ENCODE peak calls at places on chromosomes 16 and 17, in six cellular contexts. D is HCT116, A is mesenchymal stem cell, L is fibroblast of lung, N is HepG2, V is GM23248. U is an unnamed sample. For H3K27me3, the result is how much of the 10 kb centered on the place peaks cover.

GRCh38 chr16:12303649-12304048 is 327.1 kb downstream of the SNX29 start:
- DNase-seq in D (no peak), A (no peak), L (peak), N (no peak), V (peak), U (no peak)

GRCh38 chr16:72203401-72203800 is 31.4 kb upstream of the PMFBP1 start:
- DNase-seq in D (no peak), A (peak), L (peak), N (no peak), V (peak), U (peak)

GRCh38 chr16:971582-971905 is 760 bp upstream of the LMF1 start:
- DNase-seq in D (no peak), A (no peak), L (no peak), N (no peak), V (no peak), U (no peak)

GRCh38 chr17:10018461-10018891 is 113.4 kb upstream of the RCVRN start:
- DNase-seq in D (no peak), A (no peak), L (no peak), N (no peak), V (no peak), U (no peak)

GRCh38 chr16:23327836-23328235 is 25.7 kb downstream of the SCNN1B start:
- DNase-seq in D (no peak), A (no peak), L (no peak), N (no peak), V (no peak), U (no peak)

GRCh38 chr16:86496929-86497381 is 13.4 kb upstream of the FOXF1 start:
- DNase-seq in D (no peak), A (no peak), L (no peak), N (no peak), V (no peak), U (no peak)

GRCh38 chr16:65226077-65226476 is 104.2 kb upstream of the CDH11 start:
- DNase-seq in D (no peak), A (no peak), L (no peak), N (no peak), V (no peak), U (no peak)

GRCh38 chr17:2940352-2940751 is 123.1 kb downstream of the OR1D5 start:
- DNase-seq in D (no peak), A (no peak), L (no peak), N (no peak), V (peak), U (no peak)

GRCh38 chr16:1779741-1780676 is 2.4 kb downstream of the SPSB3 start:
- DNase-seq in D (no peak), A (no peak), L (no peak), N (no peak), V (no peak), U (no peak)

GRCh38 chr16:86457621-86458456 is 52.5 kb upstream of the FOXF1 start:
- DNase-seq in D (no peak), A (peak), L (peak), N (no peak), V (peak), U (peak)

GRCh38 chr17:51508048-51508447 is 247.7 kb downstream of the UTP18 start:
- DNase-seq in D (no peak), A (no peak), L (no peak), N (no peak), V (no peak), U (no peak)

GRCh38 chr16:49556252-49557069 is 182.9 kb downstream of the C16orf78 start:
- DNase-seq in D (peak), A (peak), L (peak), N (peak), V (peak), U (peak)

GRCh38 chr16:15736529-15736928 is 86.5 kb downstream of the NDE1 start:
- DNase-seq in D (no peak), A (no peak), L (no peak), N (no peak), V (no peak), U (no peak)

DNA sequence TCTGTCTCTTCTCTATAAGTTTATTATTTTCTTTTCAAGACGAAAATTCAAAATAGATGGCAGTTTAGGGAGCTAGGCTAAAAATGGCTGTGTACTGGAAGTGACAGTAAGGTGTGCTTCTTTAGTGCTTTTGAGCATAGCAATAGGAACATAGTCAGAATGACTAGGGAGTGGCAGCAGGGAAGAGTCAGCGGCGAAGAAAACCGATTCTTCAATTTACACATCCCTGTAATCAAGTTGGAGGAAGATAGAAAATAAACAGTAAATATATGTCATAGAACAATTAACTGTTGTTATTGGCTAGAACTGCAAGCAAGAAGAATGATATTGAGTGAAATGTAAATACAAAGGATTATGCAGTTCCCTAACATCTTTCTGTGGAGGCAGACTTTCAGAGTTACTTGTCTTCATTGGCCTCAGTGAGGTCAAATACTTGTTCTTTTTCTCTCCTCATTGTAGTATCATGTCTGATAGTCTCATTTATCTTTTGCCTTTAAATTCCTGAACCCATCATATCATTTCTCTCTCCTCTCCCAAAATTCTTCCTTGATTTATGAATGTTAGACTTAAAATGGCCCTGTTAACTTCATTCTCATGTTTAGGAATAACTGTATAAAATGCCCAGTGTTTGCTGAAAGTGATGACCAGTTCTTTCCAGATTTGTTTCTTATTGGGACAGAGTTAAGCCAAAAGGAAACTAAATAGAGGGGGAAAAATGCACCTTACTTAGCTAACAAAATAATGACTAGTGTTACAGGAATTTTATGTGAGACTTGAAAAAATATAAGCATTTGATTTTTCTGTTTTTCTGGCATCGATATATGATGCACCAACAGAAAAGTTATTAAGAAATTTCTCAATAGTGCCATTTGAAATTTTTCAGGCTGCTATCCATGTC is 211.4 kb downstream of the BCAS3 start:
- DNase-seq in D (no peak), A (no peak), L (no peak), N (no peak), V (peak), U (peak)
- H3K27ac ChIP-seq in D (no peak), A (no peak), L (no peak), N (no peak), V (no peak), U (no peak)

DNA sequence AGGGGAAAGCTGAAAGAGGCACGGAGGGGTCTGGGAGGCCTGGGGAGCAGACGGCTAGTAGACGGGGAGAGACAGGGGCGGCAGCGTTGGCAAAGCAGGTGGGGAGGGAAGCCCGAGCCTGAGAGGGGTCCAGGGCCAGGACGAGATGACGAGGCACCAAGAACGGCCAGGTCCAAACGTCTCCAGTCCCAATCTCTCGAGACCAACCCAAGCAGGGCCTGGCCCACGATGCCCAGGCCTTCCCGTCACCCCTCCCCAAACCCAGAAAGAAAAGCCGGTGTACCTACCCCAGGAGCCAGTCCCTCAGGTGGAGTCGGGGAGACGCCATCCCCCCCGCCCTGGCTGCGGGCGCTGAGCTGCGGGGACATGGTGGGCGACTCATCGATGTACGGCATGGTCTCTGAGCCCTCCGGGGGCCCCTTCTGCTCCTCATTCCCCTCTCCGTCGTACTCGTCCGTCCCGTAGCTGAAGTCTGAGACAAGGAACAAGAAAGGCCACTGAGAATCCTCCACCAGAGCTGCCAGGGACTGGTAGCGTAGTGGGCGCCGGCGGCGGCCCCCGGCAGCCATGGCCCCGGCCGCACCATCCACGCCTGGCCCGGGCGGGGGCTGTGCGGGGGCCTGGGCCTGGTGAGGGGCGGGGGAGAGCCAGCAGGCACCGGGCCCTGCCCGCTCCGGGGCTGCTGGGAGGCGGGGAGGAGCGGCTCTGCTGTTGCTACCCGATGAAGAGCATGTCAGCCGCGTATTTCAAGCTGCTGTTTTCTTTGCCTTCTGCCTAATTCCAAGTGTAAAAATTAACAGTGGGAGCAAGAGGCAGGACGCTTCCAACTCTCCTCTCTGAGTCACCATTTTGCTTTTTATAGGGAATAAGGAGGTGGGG is 54.6 kb downstream of the ABR start:
- DNase-seq in D (no peak), A (no peak), L (no peak), N (no peak), V (peak), U (no peak)
- H3K9ac ChIP-seq in D (no peak), A (no peak), L (no peak), N (no peak), V (peak), U (peak)

GRCh38 chr16:88686062-88686438 is 257 bp downstream of the SNAI3 start:
- DNase-seq in D (no peak), A (peak), L (no peak), N (no peak), V (peak), U (no peak)

GRCh38 chr16:88685156-88686061 is 898 bp downstream of the SNAI3 start:
- DNase-seq in D (no peak), A (peak), L (peak), N (no peak), V (peak), U (no peak)

GRCh38 chr16:88687676-88688012 is 1.3 kb upstream of the SNAI3 start:
- DNase-seq in D (no peak), A (no peak), L (no peak), N (no peak), V (no peak), U (no peak)

GRCh38 chr16:88687254-88687576 is 908 bp upstream of the SNAI3 start:
- DNase-seq in D (no peak), A (no peak), L (no peak), N (no peak), V (no peak), U (no peak)

GRCh38 chr16:88686439-88687253 is at the start of gene SNAI3:
- DNase-seq in D (peak), A (peak), L (no peak), N (peak), V (peak), U (no peak)
- H3K27me3 ChIP-seq in D (under half), A (half or more), L (under half), N (under half), V (under half), U (under half)

GRCh38 chr16:17448640-17449638 is 21.8 kb downstream of the XYLT1 start:
- DNase-seq in D (no peak), A (no peak), L (no peak), N (no peak), V (no peak), U (no peak)
- H3K27ac ChIP-seq in D (no peak), A (no peak), L (no peak), N (no peak), V (no peak), U (no peak)

GRCh38 chr16:84139628-84140258 is 5.2 kb downstream of the HSDL1 start:
- DNase-seq in D (no peak), A (no peak), L (no peak), N (no peak), V (no peak), U (no peak)
- H3K9ac ChIP-seq in D (peak), A (peak), L (no peak), N (peak), V (no peak), U (no peak)

GRCh38 chr17:58166682-58167081 is at the start of gene OR4D2:
- DNase-seq in D (no peak), A (no peak), L (no peak), N (no peak), V (no peak), U (no peak)
- H3K27me3 ChIP-seq in D (half or more), A (half or more), L (under half), N (under half), V (under half), U (under half)

GRCh38 chr17:19448341-19449268 is 37.6 kb downstream of the RNF112 start:
- DNase-seq in D (no peak), A (peak), L (peak), N (peak), V (peak), U (peak)
- H3K27ac ChIP-seq in D (no peak), A (no peak), L (peak), N (no peak), V (peak), U (peak)

GRCh38 chr17:49784636-49785035 is 3.8 kb upstream of the KAT7 start:
- DNase-seq in D (no peak), A (no peak), L (no peak), N (no peak), V (no peak), U (no peak)

GRCh38 chr17:49788443-49789277 is at the start of gene KAT7:
- DNase-seq in D (peak), A (peak), L (peak), N (peak), V (peak), U (peak)

GRCh38 chr17:49787932-49788442 is 494 bp upstream of the KAT7 start:
- DNase-seq in D (no peak), A (no peak), L (no peak), N (no peak), V (peak), U (no peak)

GRCh38 chr17:49793309-49793708 is 4.8 kb downstream of the KAT7 start:
- DNase-seq in D (no peak), A (no peak), L (no peak), N (no peak), V (no peak), U (no peak)

DNA sequence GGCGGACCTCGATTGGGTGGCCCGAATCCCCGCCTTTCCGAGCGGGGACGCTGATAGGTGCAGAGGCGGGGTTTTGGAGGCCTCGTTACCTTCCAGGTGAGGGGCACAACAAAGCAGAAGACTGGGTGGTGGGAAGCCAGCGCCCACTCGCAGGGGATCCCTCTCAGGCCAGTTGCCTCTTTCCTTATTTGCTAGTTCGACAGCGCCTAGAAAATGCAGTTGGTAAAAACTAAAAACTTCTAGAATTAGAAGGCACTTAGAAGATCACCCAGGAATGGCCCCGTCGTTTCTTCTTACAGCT is 747 bp downstream of the KAT7 start:
- DNase-seq in D (no peak), A (no peak), L (no peak), N (no peak), V (no peak), U (no peak)
- H3K9ac ChIP-seq in D (peak), A (peak), L (no peak), N (peak), V (peak), U (peak)

GRCh38 chr17:49114703-49115102 is 17.9 kb upstream of the B4GALNT2 start:
- DNase-seq in D (no peak), A (no peak), L (no peak), N (no peak), V (no peak), U (no peak)

GRCh38 chr17:49108318-49108717 is 24.3 kb upstream of the B4GALNT2 start:
- DNase-seq in D (no peak), A (peak), L (peak), N (no peak), V (peak), U (peak)

GRCh38 chr17:49110504-49110903 is 22.1 kb upstream of the B4GALNT2 start:
- DNase-seq in D (no peak), A (no peak), L (no peak), N (no peak), V (no peak), U (no peak)

GRCh38 chr17:49112936-49113335 is 19.6 kb upstream of the B4GALNT2 start:
- DNase-seq in D (no peak), A (no peak), L (no peak), N (no peak), V (no peak), U (no peak)

DNA sequence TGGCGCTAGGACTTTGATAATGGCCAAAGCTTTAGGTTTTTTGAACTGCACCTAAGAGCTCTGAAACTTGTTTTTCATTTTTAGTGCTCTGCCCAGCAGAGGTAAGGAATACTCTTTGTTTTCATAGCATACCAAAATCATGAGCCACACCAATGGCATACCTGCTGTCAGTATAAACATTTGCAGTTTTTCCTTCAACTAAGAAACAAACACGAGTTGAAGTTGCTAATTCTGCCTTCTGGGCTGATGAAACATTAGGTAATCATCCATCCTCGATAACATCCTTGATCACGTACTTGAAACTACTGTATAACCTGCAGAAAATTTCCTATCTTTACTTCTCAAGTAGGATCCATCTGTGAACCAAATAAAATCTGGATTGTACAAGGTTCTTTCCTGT is 20.6 kb upstream of the B4GALNT2 start:
- DNase-seq in D (no peak), A (no peak), L (no peak), N (no peak), V (no peak), U (no peak)
- H3K27me3 ChIP-seq in D (under half), A (under half), L (under half), N (under half), V (under half), U (under half)

DNA sequence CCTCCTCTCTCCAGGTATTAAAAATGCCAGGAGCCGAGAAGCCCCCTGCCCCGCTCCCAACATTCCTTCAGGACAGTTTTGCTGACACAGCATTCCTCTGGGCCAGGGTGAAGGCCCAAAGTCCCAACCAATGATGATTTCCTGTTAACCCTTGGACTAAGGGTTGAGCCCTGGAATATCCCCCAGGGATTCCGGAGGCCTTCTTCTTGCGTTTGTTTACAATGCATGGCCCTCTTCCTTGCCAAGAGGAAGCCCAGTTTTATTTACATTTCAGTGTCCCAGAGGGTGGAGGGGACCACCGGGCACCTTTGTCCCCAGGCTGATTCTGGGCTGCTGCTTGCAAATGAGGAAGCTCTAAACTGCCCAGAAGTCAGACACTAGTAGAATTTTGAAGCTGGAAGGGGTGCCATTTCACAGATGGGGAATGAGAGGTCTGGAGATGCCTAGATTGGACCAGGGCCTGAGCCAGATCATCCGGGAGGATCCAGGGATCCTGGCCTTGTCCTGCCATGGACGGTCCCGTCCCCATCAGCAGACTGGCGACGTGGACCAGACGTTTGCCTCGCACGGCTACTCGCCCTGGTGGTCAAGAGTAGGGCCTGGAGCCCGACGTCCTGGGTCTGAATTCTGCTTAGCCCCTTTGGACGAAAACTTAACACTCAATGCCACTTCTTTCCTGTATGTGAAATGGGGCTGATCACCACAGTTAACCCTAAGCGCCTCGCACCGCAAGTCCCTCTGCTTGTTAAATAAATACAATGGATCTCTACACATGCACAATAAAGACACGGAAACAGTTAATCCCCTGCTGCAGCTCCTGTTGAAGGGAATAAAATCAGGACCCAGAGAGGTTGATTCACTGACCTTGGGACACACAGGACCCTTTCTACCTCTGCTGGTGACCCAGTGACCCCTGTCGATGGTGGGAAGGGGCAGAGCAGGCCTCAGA is 55.6 kb upstream of the CIBAR2 start:
- DNase-seq in D (no peak), A (no peak), L (no peak), N (peak), V (no peak), U (no peak)
- H3K27ac ChIP-seq in D (no peak), A (no peak), L (no peak), N (peak), V (no peak), U (no peak)

U was measured in astrocyte.